ENCODE peak calls at places on chromosomes 12 and 14, in nine cellular contexts. E, Z, V, O, T, Y, X, K and N are unnamed samples.

GRCh38 chr12:10721654-10722501 is 1.2 kb downstream of the YBX3 start:
- DNase-seq in E (peak; percentile 84), Z (peak; percentile 75), V (peak; percentile 91), O (peak; percentile 94), T (no peak), Y (peak; percentile 81), X (peak; percentile 99), K (peak; percentile 62), N (peak; percentile 93)

GRCh38 chr12:106994579-106995220 is 7.8 kb upstream of the MTERF2 start:
- DNase-seq in E (peak; percentile 48), Z (no peak), V (no peak), O (no peak), T (no peak), Y (no peak), X (no peak), K (no peak), N (no peak)

GRCh38 chr14:46490150-46490769 is 161.3 kb downstream of the RPL10L start:
- DNase-seq in E (no peak), Z (peak; percentile 62), V (no peak), O (no peak), T (no peak), Y (no peak), X (no peak), K (no peak), N (no peak)

GRCh38 chr14:86296173-86296572 is 766.2 kb downstream of the FLRT2 start:
- DNase-seq in E (no peak), Z (no peak), V (no peak), O (no peak), T (no peak), Y (no peak), X (no peak), K (no peak), N (no peak)

GRCh38 chr14:88481794-88482193 is 73.0 kb downstream of the PTPN21 start:
- DNase-seq in E (no peak), Z (no peak), V (peak; percentile 58), O (no peak), T (no peak), Y (no peak), X (no peak), K (no peak), N (no peak)

GRCh38 chr12:55996715-55997534 is at the start of gene SUOX:
- DNase-seq in E (peak; percentile 100), Z (peak; percentile 96), V (peak; percentile 98), O (peak; percentile 98), T (no peak), Y (no peak), X (peak; percentile 99), K (peak; percentile 46), N (peak; percentile 99)

GRCh38 chr14:55316528-55316927 is 45.3 kb downstream of the FBXO34 start:
- DNase-seq in E (no peak), Z (no peak), V (no peak), O (no peak), T (no peak), Y (no peak), X (no peak), K (no peak), N (no peak)

GRCh38 chr14:79057333-79057732 is 887.2 kb downstream of the NRXN3 start:
- DNase-seq in E (peak; percentile 11), Z (no peak), V (no peak), O (no peak), T (no peak), Y (no peak), X (no peak), K (no peak), N (no peak)

GRCh38 chr12:95815635-95816212 is 25.2 kb upstream of the NTN4 start:
- DNase-seq in E (peak; percentile 27), Z (peak; percentile 7), V (no peak), O (no peak), T (no peak), Y (no peak), X (no peak), K (no peak), N (no peak)

GRCh38 chr14:89356496-89356895 is 60.5 kb downstream of the FOXN3 start:
- DNase-seq in E (no peak), Z (no peak), V (no peak), O (no peak), T (no peak), Y (no peak), X (no peak), K (no peak), N (no peak)

GRCh38 chr14:34650786-34651584 is 21.0 kb upstream of the SNX6 start:
- DNase-seq in E (peak; percentile 89), Z (no peak), V (no peak), O (no peak), T (no peak), Y (no peak), X (no peak), K (no peak), N (no peak)

GRCh38 chr14:96164861-96165490 is 39.7 kb upstream of the BDKRB2 start:
- DNase-seq in E (no peak), Z (no peak), V (no peak), O (no peak), T (no peak), Y (no peak), X (peak; percentile 38), K (no peak), N (no peak)

GRCh38 chr12:102480401-102480800 is at the start of gene IGF1:
- DNase-seq in E (no peak), Z (peak; percentile 72), V (no peak), O (no peak), T (no peak), Y (no peak), X (no peak), K (no peak), N (no peak)

GRCh38 chr14:85529803-85530574 is at the start of gene FLRT2:
- DNase-seq in E (no peak), Z (no peak), V (peak; percentile 68), O (peak; percentile 74), T (no peak), Y (no peak), X (peak; percentile 74), K (no peak), N (peak; percentile 53)

GRCh38 chr14:83940253-83940652 is 1589.7 kb upstream of the FLRT2 start:
- DNase-seq in E (no peak), Z (no peak), V (no peak), O (no peak), T (no peak), Y (no peak), X (no peak), K (no peak), N (no peak)

GRCh38 chr12:31485570-31485969 is 105.4 kb downstream of the DENND5B start:
- DNase-seq in E (no peak), Z (no peak), V (no peak), O (no peak), T (no peak), Y (no peak), X (no peak), K (no peak), N (no peak)

GRCh38 chr14:95269493-95269892 is 50.2 kb downstream of the CLMN start:
- DNase-seq in E (no peak), Z (no peak), V (no peak), O (no peak), T (no peak), Y (no peak), X (peak; percentile 59), K (no peak), N (peak; percentile 33)

GRCh38 chr12:54141534-54142475 is 47.0 kb downstream of the SMUG1 start:
- DNase-seq in E (no peak), Z (no peak), V (no peak), O (no peak), T (no peak), Y (no peak), X (no peak), K (no peak), N (no peak)

GRCh38 chr12:9792961-9793617 is 32.4 kb upstream of the CD69 start:
- DNase-seq in E (no peak), Z (no peak), V (no peak), O (no peak), T (no peak), Y (no peak), X (no peak), K (peak; percentile 45), N (no peak)

GRCh38 chr12:89393551-89394121 is 41.3 kb upstream of the DUSP6 start:
- DNase-seq in E (no peak), Z (no peak), V (no peak), O (no peak), T (no peak), Y (no peak), X (no peak), K (no peak), N (no peak)

GRCh38 chr12:59173696-59174095 is 253.4 kb upstream of the LRIG3 start:
- DNase-seq in E (no peak), Z (no peak), V (no peak), O (no peak), T (no peak), Y (no peak), X (no peak), K (no peak), N (no peak)

GRCh38 chr12:88820012-88820411 is 239.7 kb upstream of the KITLG start:
- DNase-seq in E (no peak), Z (no peak), V (no peak), O (no peak), T (no peak), Y (no peak), X (no peak), K (no peak), N (no peak)

GRCh38 chr12:100163416-100164152 is 20.9 kb upstream of the BLTP3B start:
- DNase-seq in E (peak; percentile 78), Z (peak; percentile 75), V (peak; percentile 87), O (peak; percentile 83), T (peak; percentile 55), Y (no peak), X (peak; percentile 83), K (peak; percentile 70), N (peak; percentile 91)

GRCh38 chr14:101506921-101507300 is 54.4 kb upstream of the DIO3 start:
- DNase-seq in E (no peak), Z (no peak), V (peak; percentile 29), O (no peak), T (no peak), Y (no peak), X (peak; percentile 79), K (no peak), N (no peak)

GRCh38 chr12:130137141-130138018 is 24.9 kb upstream of the FZD10 start:
- DNase-seq in E (no peak), Z (peak; percentile 31), V (no peak), O (no peak), T (no peak), Y (no peak), X (no peak), K (no peak), N (no peak)

GRCh38 chr14:105836160-105836559 is 309.8 kb downstream of the TMEM121 start:
- DNase-seq in E (no peak), Z (no peak), V (no peak), O (no peak), T (no peak), Y (no peak), X (no peak), K (no peak), N (no peak)

GRCh38 chr14:61489002-61489401 is 167.6 kb downstream of the PRKCH start:
- DNase-seq in E (no peak), Z (no peak), V (no peak), O (no peak), T (no peak), Y (no peak), X (no peak), K (no peak), N (no peak)

GRCh38 chr14:32588448-32589320 is 259.6 kb downstream of the AKAP6 start:
- DNase-seq in E (peak; percentile 12), Z (peak; percentile 31), V (no peak), O (no peak), T (no peak), Y (no peak), X (no peak), K (no peak), N (no peak)

GRCh38 chr14:90409209-90409730 is 12.4 kb downstream of the CALM1 start:
- DNase-seq in E (peak; percentile 86), Z (no peak), V (no peak), O (peak; percentile 77), T (no peak), Y (no peak), X (peak; percentile 88), K (no peak), N (peak; percentile 39)

GRCh38 chr14:93892923-93893549 is 34.1 kb upstream of the FAM181A start:
- DNase-seq in E (peak; percentile 66), Z (peak; percentile 59), V (peak; percentile 58), O (peak; percentile 79), T (peak; percentile 55), Y (no peak), X (no peak), K (peak; percentile 75), N (peak; percentile 63)

GRCh38 chr12:82896979-82897378 is 210.3 kb downstream of the TMTC2 start:
- DNase-seq in E (no peak), Z (peak; percentile 5), V (no peak), O (no peak), T (no peak), Y (no peak), X (no peak), K (no peak), N (no peak)